ENCODE peak calls at places on chromosome 1, in seven cellular contexts. S is coronary artery, R is heart left ventricle, E is esophagus squamous epithelium, Z is left lung, T is fibroblast of lung, M is mammary epithelial cell. I is an unnamed sample.

GRCh38 chr1:206556047-206556747 is 48.9 kb downstream of the RASSF5 start:
- DNase-seq in M (no peak), E (no peak), R (no peak), S (no peak), T (no peak), Z (no peak), I (peak; percentile 36)

GRCh38 chr1:109926662-109927300 is 16.1 kb downstream of the CSF1 start:
- DNase-seq in M (peak; percentile 51), R (peak; percentile 39), E (no peak), S (peak; percentile 79), T (peak; percentile 74), Z (no peak), I (no peak)

GRCh38 chr1:86104606-86105532 is 51.7 kb downstream of the COL24A1 start:
- DNase-seq in M (no peak), R (no peak), S (no peak), T (no peak), E (no peak), Z (no peak), I (no peak)

GRCh38 chr1:15684468-15685283 is 556 bp downstream of the PLEKHM2 start:
- DNase-seq in R (peak; percentile 53), S (peak; percentile 83), T (peak; percentile 24), E (no peak), M (peak; percentile 16), Z (peak; percentile 65), I (peak; percentile 50)

GRCh38 chr1:86696522-86696921 is 7.9 kb upstream of the SH3GLB1 start:
- DNase-seq in E (no peak), R (no peak), S (no peak), T (peak; percentile 44), M (peak; percentile 10), Z (no peak), I (no peak)

GRCh38 chr1:20956272-20956671 is 169.2 kb upstream of the HP1BP3 start:
- DNase-seq in S (no peak), R (no peak), E (no peak), M (peak; percentile 16), T (no peak), Z (no peak), I (no peak)

GRCh38 chr1:245091818-245092637 is 62.8 kb upstream of the KIF26B start:
- DNase-seq in T (peak; percentile 99), E (no peak), Z (peak; percentile 61), S (no peak), R (peak; percentile 34), M (peak; percentile 92), I (peak; percentile 92)

GRCh38 chr1:59046730-59047157 is 250.2 kb upstream of the FGGY start:
- DNase-seq in S (no peak), T (no peak), Z (no peak), E (no peak), M (no peak), R (no peak), I (no peak)

GRCh38 chr1:96080925-96081324 is 640.7 kb upstream of the PTBP2 start:
- DNase-seq in T (peak; percentile 6), M (no peak), Z (no peak), R (no peak), E (no peak), S (no peak), I (no peak)

GRCh38 chr1:198672124-198672523 is 33.3 kb downstream of the PTPRC start:
- DNase-seq in E (no peak), Z (no peak), M (peak; percentile 41), S (no peak), R (no peak), T (peak; percentile 89), I (no peak)

GRCh38 chr1:24920155-24920925 is 9.7 kb downstream of the RUNX3 start:
- DNase-seq in T (no peak), Z (no peak), M (no peak), E (no peak), R (no peak), S (no peak), I (no peak)

GRCh38 chr1:9267352-9267686 is 25.4 kb upstream of the SPSB1 start:
- DNase-seq in S (no peak), R (no peak), E (no peak), M (no peak), Z (no peak), T (no peak), I (no peak)

GRCh38 chr1:94953741-94954140 is 26.8 kb upstream of the CNN3 start:
- DNase-seq in S (no peak), E (no peak), M (no peak), Z (no peak), R (no peak), T (no peak), I (no peak)

DNA sequence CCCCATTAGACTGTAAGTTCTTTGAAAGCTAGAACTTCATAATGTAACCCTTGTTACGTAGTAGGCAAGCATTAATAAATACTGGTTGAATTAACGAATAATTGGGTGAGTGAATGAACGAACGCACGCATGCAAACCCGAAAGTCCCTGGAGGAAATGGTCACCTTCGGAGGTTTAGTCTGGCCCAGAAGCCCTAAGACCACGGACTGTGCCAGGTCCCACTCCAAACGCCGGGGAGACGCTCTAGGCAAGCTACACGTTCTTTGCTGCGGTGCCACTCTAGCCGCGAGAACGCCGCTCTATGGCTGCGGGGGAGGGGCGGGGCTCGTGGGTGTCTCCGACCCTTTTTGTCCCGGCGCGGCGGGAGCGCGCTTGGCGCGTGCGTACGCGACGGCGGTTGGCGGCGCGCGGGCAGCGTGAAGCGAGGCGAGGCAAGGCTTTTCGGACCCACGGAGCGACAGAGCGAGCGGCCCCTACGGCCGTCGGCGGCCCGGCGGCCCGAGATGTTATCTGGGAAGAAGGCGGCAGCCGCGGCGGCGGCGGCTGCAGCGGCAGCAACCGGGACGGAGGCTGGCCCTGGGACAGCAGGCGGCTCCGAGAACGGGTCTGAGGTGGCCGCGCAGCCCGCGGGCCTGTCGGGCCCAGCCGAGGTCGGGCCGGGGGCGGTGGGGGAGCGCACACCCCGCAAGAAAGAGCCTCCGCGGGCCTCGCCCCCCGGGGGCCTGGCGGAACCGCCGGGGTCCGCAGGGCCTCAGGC is at the start of gene KDM1A:
- DNase-seq in E (peak; percentile 72), Z (peak; percentile 97), T (peak; percentile 97), M (peak; percentile 97), S (peak; percentile 96), R (peak; percentile 98), I (peak; percentile 97)
- TF ChIP-seq CTCF in E (no peak), Z (no peak), T (no peak), M (peak; percentile 19), S (no peak), R (no peak), I (no peak)

GRCh38 chr1:203628997-203629508 is 2.4 kb downstream of the ATP2B4 start:
- DNase-seq in R (no peak), E (no peak), M (no peak), S (no peak), T (peak; percentile 18), Z (no peak), I (no peak)

GRCh38 chr1:203629509-203630082 is 3.0 kb downstream of the ATP2B4 start:
- DNase-seq in Z (peak; percentile 73), T (peak; percentile 49), E (no peak), M (no peak), R (peak; percentile 81), S (peak; percentile 79), I (peak; percentile 75)

GRCh38 chr1:203627819-203628184 is 1.2 kb downstream of the ATP2B4 start:
- DNase-seq in M (peak; percentile 58), T (peak; percentile 49), R (peak; percentile 46), S (peak; percentile 80), Z (peak; percentile 46), E (no peak), I (peak; percentile 67)

GRCh38 chr1:203626910-203627246 is 246 bp downstream of the ATP2B4 start:
- DNase-seq in S (no peak), R (no peak), E (no peak), M (no peak), Z (no peak), T (no peak), I (no peak)

GRCh38 chr1:203628185-203628996 is 1.8 kb downstream of the ATP2B4 start:
- DNase-seq in T (peak; percentile 60), S (peak; percentile 84), E (no peak), Z (peak; percentile 54), M (peak; percentile 72), R (peak; percentile 60), I (peak; percentile 43)
- H3K4me3 ChIP-seq in T (peak overlapping the region; percentile 81), S (peak overlapping the region; percentile 93), E (peak overlapping the region; percentile 77), Z (peak overlapping the region; percentile 55), M (peak overlapping the region; percentile 92), R (peak overlapping the region; percentile 76), I (peak overlapping the region; percentile 78)

GRCh38 chr1:31219489-31219888 is 20.2 kb downstream of the NKAIN1 start:
- DNase-seq in E (no peak), Z (no peak), S (no peak), T (no peak), M (no peak), R (no peak), I (no peak)

GRCh38 chr1:31218705-31219104 is 21.0 kb downstream of the NKAIN1 start:
- DNase-seq in Z (no peak), S (no peak), E (no peak), T (no peak), R (no peak), M (no peak), I (no peak)

GRCh38 chr1:31215083-31215570 is 24.6 kb downstream of the NKAIN1 start:
- DNase-seq in R (no peak), T (no peak), Z (no peak), M (no peak), S (no peak), E (no peak), I (no peak)

GRCh38 chr1:31216016-31216415 is 23.7 kb downstream of the NKAIN1 start:
- DNase-seq in S (no peak), Z (peak; percentile 35), R (peak; percentile 87), E (no peak), T (peak; percentile 41), M (peak; percentile 7), I (peak; percentile 74)

DNA sequence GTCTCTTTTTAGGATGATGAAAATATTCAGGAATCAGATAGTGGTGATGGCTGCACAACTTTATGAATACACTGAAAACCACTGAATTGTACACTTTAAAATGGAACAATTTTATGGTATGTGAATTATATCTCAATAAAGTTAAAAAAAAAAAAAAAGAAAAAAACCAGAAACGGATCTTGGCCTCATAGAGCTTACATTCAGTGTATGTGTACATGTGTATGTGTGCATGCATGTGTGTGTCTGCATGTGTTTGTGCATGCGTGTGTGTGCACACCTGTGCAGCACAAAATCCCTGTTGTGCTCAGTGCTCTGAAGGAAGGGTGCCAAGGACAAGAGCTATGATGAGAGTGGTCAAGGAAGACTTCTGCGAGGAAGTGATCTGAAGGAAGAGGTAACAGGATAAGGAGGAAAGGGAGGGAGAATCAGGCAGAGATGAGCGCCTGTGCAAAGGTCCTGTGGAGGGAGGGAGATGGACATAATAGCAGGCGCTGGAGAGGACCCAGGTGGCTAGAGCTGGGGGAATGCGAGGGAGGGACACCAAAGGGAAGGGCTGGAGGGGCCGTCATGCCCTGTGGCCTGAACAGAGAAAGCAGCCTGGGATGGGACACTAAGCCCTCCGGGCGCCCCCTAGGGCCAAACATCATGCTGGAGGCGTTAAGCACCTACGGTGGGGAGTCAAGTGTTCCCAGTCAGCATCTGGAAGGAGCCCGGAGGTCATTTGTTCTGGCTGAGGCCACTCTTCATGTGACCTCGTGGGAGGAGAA is 25.2 kb downstream of the NKAIN1 start:
- DNase-seq in M (no peak), S (no peak), Z (no peak), R (no peak), T (no peak), E (no peak), I (no peak)
- TF ChIP-seq CTCF in M (no peak), S (no peak), Z (no peak), R (no peak), T (no peak), E (no peak), I (no peak)

DNA sequence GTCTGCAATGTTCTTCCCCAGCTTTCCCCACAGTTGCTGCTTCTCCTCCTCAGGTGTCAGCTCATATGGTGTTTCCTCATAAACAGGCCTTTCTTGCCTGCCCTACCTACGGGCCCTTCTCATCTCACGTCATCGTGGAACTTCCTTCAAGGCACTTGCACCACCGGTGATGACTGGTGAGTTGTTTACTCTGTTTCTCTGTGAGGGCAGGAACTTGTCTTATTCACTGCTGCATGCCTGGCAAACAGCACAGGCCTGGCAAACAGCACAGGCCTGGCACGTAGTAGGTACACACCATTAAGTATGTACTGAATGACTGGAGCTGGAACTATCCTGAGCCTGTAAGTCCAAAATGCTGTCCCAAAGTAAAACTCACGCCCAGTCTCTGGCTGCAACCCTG is 25.8 kb downstream of the STK40 start:
- DNase-seq in Z (peak; percentile 67), M (peak; percentile 6), R (no peak), E (no peak), T (peak; percentile 26), S (no peak), I (no peak)
- H3K4me3 ChIP-seq in Z (no peak overlapping the region), M (no peak overlapping the region), R (no peak overlapping the region), E (no peak overlapping the region), T (no peak overlapping the region), S (no peak overlapping the region), I (no peak overlapping the region)

I was measured in adrenal gland.